ENCODE peak calls at places on chromosomes 4 and X, in five cellular contexts. H is HepG2, Q is A549, A is IMR-90, S is prostate gland. K is an unnamed sample.

GRCh38 chrX:14209034-14209433 is 179.3 kb upstream of the GEMIN8 start:
- DNase-seq in S (no peak), Q (peak; percentile 57), H (no peak), A (no peak), K (no peak)

GRCh38 chrX:49102221-49102620 is 21.3 kb downstream of the GPKOW start:
- DNase-seq in S (no peak), A (no peak), H (peak; percentile 75), Q (no peak), K (no peak)

GRCh38 chr4:25536577-25537325 is 118.9 kb upstream of the SLC34A2 start:
- DNase-seq in A (no peak), Q (no peak), S (no peak), H (no peak), K (no peak)

GRCh38 chr4:6128221-6128871 is 72.0 kb downstream of the JAKMIP1 start:
- DNase-seq in H (peak; percentile 46), Q (no peak), S (no peak), A (no peak), K (no peak)

GRCh38 chr4:78336093-78336943 is 215.3 kb upstream of the ANXA3 start:
- DNase-seq in H (no peak), S (no peak), A (peak; percentile 1), Q (no peak), K (no peak)

GRCh38 chrX:19658030-19658429 is 142.7 kb upstream of the MAP3K15 start:
- DNase-seq in S (no peak), Q (no peak), H (no peak), A (peak; percentile 49), K (no peak)

GRCh38 chr4:169305651-169306050 is 34.9 kb upstream of the SH3RF1 start:
- DNase-seq in Q (no peak), H (no peak), A (peak; percentile 10), S (no peak), K (peak; percentile 12)

GRCh38 chrX:110806145-110806544 is 10.5 kb upstream of the CHRDL1 start:
- DNase-seq in S (no peak), Q (no peak), H (no peak), A (peak; percentile 9), K (no peak)

GRCh38 chrX:19611636-19612376 is 96.5 kb upstream of the MAP3K15 start:
- DNase-seq in S (no peak), Q (no peak), A (no peak), H (no peak), K (no peak)

GRCh38 chr4:129384974-129385373 is 289.0 kb downstream of the C4orf33 start:
- DNase-seq in Q (no peak), A (no peak), H (no peak), S (no peak), K (no peak)

GRCh38 chrX:42246814-42247213 is 323.5 kb upstream of the CASK start:
- DNase-seq in A (no peak), S (peak; percentile 4), H (peak; percentile 11), Q (no peak), K (peak; percentile 31)

GRCh38 chrX:39613997-39614679 is 483.6 kb downstream of the BCOR start:
- DNase-seq in A (no peak), H (no peak), Q (no peak), S (no peak), K (no peak)

GRCh38 chrX:135740683-135741149 is 27.3 kb downstream of the CT45A3 start:
- DNase-seq in H (peak; percentile 5), S (no peak), A (no peak), Q (peak; percentile 44), K (no peak)

DNA sequence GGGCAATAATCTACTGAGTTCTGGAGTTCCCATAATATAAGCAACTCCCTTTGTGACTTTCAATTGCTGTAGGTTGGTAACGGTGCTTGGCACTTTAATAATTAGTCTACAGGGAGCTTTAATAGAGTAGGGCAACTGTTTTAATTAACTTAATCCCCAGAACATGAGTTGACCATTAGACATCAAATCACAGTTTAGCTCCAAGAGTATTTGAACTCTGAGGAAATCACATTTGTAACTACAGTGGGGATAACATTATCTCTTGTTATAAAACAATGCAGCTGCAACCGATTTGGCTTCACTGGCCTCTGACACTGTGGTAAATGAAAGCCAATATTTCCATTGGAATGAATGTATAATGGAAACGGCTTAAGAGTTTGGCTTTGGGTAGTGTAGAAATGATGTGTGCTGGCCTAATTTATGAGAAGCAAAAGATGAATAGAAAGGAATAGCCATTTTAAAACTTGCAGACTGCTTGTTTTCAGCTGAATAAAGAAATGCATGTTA is 1602.6 kb downstream of the STIM2 start:
- DNase-seq in Q (no peak), A (peak; percentile 9), H (no peak), S (no peak), K (no peak)
- TF ChIP-seq POLR2A in Q (no peak), A (no peak), H (no peak), S (no peak), K (no peak)

GRCh38 chr4:153483432-153484418 is 17.6 kb downstream of the TMEM131L start:
- DNase-seq in H (no peak), S (no peak), Q (no peak), A (peak; percentile 47), K (no peak)

GRCh38 chr4:153480704-153481103 is 14.5 kb downstream of the TMEM131L start:
- DNase-seq in A (no peak), S (no peak), Q (no peak), H (no peak), K (no peak)

GRCh38 chr4:153479118-153479517 is 13.0 kb downstream of the TMEM131L start:
- DNase-seq in Q (no peak), A (no peak), S (no peak), H (no peak), K (no peak)

GRCh38 chr4:153485374-153485773 is 19.2 kb downstream of the TMEM131L start:
- DNase-seq in S (no peak), H (no peak), Q (no peak), A (no peak), K (no peak)

DNA sequence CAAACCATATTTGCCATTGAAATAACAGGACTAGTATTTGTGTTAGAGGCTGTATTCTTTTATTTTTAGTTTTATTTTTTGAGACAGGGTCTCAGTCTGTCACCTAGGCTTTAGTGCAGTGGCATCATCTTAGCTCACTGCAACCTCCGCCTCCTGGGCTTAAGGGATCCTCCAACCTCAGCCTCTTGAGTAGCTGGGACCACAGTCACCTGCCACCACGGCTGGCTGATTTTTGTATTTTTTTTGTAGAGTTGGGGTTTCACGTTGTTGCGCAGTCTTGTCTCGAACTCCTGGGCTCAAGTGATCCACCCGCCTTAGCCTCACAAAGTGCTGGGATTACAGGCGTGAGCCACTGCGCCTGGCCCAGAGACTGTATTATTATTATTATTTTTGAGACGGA is 15.3 kb downstream of the TMEM131L start:
- DNase-seq in S (no peak), H (no peak), A (no peak), Q (no peak), K (no peak)
- H3K4me1 ChIP-seq in S (no peaks in the 10 kb centered on the region), H (peaks cover 11% of the 10 kb centered on the region), A (peaks cover 6% of the 10 kb centered on the region), Q (peaks cover 13% of the 10 kb centered on the region), K (peaks cover 16% of the 10 kb centered on the region)

GRCh38 chr4:41257257-41257900 is 651 bp downstream of the UCHL1 start:
- DNase-seq in S (no peak), H (no peak), Q (peak; percentile 79), A (peak; percentile 52), K (peak; percentile 65)
- TF ChIP-seq POLR2A in S (no peak), H (no peak), Q (no peak), A (no peak), K (no peak)

DNA sequence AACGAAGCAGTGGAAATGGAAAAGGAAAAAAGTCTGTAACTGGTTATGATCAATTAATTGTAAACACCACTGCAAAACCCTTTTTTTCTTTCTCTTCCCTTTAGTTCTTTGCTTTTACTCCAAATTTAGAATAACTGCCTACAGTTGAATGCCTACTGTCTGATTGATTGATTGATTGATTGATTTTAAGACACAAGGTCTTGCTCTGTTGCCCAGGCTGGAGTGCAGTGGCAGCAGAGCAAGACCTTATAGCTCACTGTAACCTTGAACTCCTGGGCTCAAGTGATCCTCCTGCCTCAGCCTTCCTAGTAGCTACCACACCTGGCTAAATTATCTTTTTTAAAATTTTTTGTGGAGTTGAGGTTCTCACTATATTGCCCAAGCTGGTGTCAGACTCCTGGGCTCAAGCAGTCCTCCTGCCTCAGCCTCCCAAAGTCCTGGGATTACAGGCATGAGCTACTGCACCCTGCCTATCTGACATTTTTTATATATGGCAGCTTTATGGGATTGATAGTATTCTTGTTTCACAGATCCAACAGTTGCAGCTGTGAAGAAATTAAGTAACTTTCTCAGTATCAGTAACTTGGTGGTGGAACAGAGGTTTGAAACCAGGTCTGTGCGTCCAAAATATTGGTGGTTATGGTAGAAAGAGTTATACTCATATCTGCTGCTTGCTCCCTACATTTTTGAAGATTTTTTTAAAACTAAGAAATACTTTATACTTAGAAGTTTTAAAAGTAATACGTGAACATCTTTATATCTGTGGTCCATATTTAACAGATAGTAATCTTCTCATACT is 12.4 kb downstream of the UBE2K start:
- DNase-seq in A (no peak), H (no peak), S (no peak), Q (no peak), K (no peak)
- H3K4me1 ChIP-seq in A (peaks cover 10% of the 10 kb centered on the region), H (peaks cover 49% of the 10 kb centered on the region), S (no peaks in the 10 kb centered on the region), Q (peaks cover 36% of the 10 kb centered on the region), K (peaks cover 22% of the 10 kb centered on the region)

GRCh38 chr4:86961605-86962295 is 26.9 kb downstream of the AFF1 start:
- DNase-seq in H (no peak), S (no peak), A (peak; percentile 67), Q (peak; percentile 11), K (no peak)
- TF ChIP-seq POLR2A in H (no peak), S (no peak), A (no peak), Q (no peak), K (no peak)

DNA sequence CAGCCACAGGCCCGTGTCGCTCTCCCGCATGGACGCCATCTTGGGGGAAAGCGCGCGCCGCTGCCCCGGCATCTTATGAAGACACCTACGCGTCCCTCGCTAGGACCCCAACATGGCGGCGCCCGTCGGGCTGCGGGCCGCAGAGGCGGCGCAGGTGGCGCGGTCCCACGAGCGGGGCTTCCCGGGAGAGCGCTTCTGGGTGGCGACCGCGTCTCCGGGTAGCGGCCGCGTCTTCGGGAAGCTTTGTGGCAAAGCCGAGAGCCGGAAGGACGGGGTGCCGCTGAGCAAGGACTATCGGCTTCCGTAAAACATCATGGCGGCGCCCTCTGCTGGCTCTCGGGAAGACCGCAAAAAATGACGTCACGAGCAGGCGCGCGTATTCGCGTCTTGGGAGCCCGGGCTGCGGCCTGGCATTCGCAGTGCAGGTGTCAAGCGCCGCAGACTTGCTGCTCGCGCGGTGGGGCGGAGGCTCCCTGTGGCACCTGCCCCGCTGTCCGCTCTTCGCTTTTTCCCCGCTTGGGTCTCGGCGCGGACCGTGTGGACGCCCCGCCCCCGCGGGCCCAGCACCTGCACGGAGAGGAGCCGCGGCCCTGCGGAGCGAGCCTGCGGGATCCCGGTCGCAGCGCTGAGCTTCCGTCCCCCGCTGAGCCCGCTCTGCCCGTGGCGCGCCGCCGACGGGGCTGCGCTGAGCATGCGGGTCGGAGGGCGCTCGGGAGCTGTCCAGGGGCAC is at the start of gene NELFA:
- DNase-seq in A (peak; percentile 91), S (peak; percentile 97), Q (peak; percentile 95), H (peak; percentile 93), K (peak; percentile 97)
- H3K4me1 ChIP-seq in A (peaks cover 6% of the 10 kb centered on the region), S (no peaks in the 10 kb centered on the region), Q (peaks cover 7% of the 10 kb centered on the region), H (peaks cover 26% of the 10 kb centered on the region), K (peaks cover 13% of the 10 kb centered on the region)

GRCh38 chr4:145177906-145178538 is 2.4 kb downstream of the OTUD4 start:
- DNase-seq in H (peak; percentile 71), S (no peak), Q (peak; percentile 12), A (peak; percentile 45), K (no peak)
- TF ChIP-seq POLR2A in H (no peak), S (no peak), Q (no peak), A (no peak), K (no peak)

GRCh38 chr4:139453041-139453370 is 915 bp upstream of the RAB33B start:
- DNase-seq in Q (peak; percentile 84), S (peak; percentile 47), H (peak; percentile 88), A (no peak), K (no peak)
- H3K4me1 ChIP-seq in Q (peaks cover 45% of the 10 kb centered on the region), S (peaks cover 4% of the 10 kb centered on the region), H (peaks cover 53% of the 10 kb centered on the region), A (peaks cover 3% of the 10 kb centered on the region), K (peaks cover 35% of the 10 kb centered on the region)

GRCh38 chr4:56978750-56979303 is at the start of gene POLR2B:
- DNase-seq in S (peak; percentile 89), H (peak; percentile 96), Q (peak; percentile 95), A (peak; percentile 89), K (peak; percentile 94)
- TF ChIP-seq POLR2A in S (peak; percentile 57), H (peak; percentile 84), Q (peak; percentile 66), A (peak; percentile 87), K (peak; percentile 81)